ENCODE peak calls at places on chromosomes 2 and 18, in nine cellular contexts. One of them, this sample, is unnamed. For H3K4me1, the result is how much of the 10 kb centered on the place peaks cover.

GRCh38 chr2:100643906-100644501 is 81.2 kb downstream of the PDCL3 start:
- DNase-seq in CD8-positive, alpha-beta T cell: peak
- DNase-seq in CD8-positive, alpha-beta memory T cell: no peak
- DNase-seq in heart left ventricle: no peak
- DNase-seq in breast epithelium: no peak
- DNase-seq in neuronal stem cell: no peak
- DNase-seq in colonic mucosa: no peak
- DNase-seq in neural progenitor cell: no peak
- DNase-seq in mammary epithelial cell: no peak
- DNase-seq in this sample: no peak

GRCh38 chr18:45806226-45806625 is 19.2 kb upstream of the SIGLEC15 start:
- DNase-seq in heart left ventricle: no peak
- DNase-seq in neuronal stem cell: no peak
- DNase-seq in mammary epithelial cell: peak
- DNase-seq in neural progenitor cell: no peak
- DNase-seq in CD8-positive, alpha-beta memory T cell: no peak
- DNase-seq in breast epithelium: no peak
- DNase-seq in CD8-positive, alpha-beta T cell: no peak
- DNase-seq in colonic mucosa: no peak
- DNase-seq in this sample: peak

GRCh38 chr18:67243799-67244587 is 272.5 kb downstream of the DSEL start:
- DNase-seq in neuronal stem cell: no peak
- DNase-seq in heart left ventricle: no peak
- DNase-seq in breast epithelium: no peak
- DNase-seq in CD8-positive, alpha-beta T cell: no peak
- DNase-seq in CD8-positive, alpha-beta memory T cell: no peak
- DNase-seq in mammary epithelial cell: peak
- DNase-seq in neural progenitor cell: no peak
- DNase-seq in colonic mucosa: no peak
- DNase-seq in this sample: peak

GRCh38 chr18:12377556-12378553 is 828 bp upstream of the AFG3L2 start:
- DNase-seq in breast epithelium: no peak
- DNase-seq in neural progenitor cell: peak
- DNase-seq in heart left ventricle: no peak
- DNase-seq in CD8-positive, alpha-beta memory T cell: no peak
- DNase-seq in neuronal stem cell: no peak
- DNase-seq in CD8-positive, alpha-beta T cell: no peak
- DNase-seq in colonic mucosa: no peak
- DNase-seq in mammary epithelial cell: no peak
- DNase-seq in this sample: no peak

GRCh38 chr18:48815581-48816324 is 135.0 kb downstream of the SMAD7 start:
- DNase-seq in heart left ventricle: peak
- DNase-seq in colonic mucosa: no peak
- DNase-seq in CD8-positive, alpha-beta T cell: no peak
- DNase-seq in neural progenitor cell: no peak
- DNase-seq in CD8-positive, alpha-beta memory T cell: no peak
- DNase-seq in neuronal stem cell: no peak
- DNase-seq in breast epithelium: no peak
- DNase-seq in mammary epithelial cell: no peak
- DNase-seq in this sample: peak

GRCh38 chr2:240601061-240601830 is 14.7 kb downstream of the CAPN10 start:
- DNase-seq in colonic mucosa: no peak
- DNase-seq in mammary epithelial cell: no peak
- DNase-seq in neuronal stem cell: no peak
- DNase-seq in breast epithelium: no peak
- DNase-seq in CD8-positive, alpha-beta T cell: no peak
- DNase-seq in neural progenitor cell: no peak
- DNase-seq in heart left ventricle: no peak
- DNase-seq in CD8-positive, alpha-beta memory T cell: no peak
- DNase-seq in this sample: no peak

GRCh38 chr2:231059756-231060155 is 3.1 kb downstream of the PSMD1 start:
- DNase-seq in colonic mucosa: no peak
- DNase-seq in neural progenitor cell: no peak
- DNase-seq in CD8-positive, alpha-beta memory T cell: no peak
- DNase-seq in neuronal stem cell: no peak
- DNase-seq in CD8-positive, alpha-beta T cell: no peak
- DNase-seq in mammary epithelial cell: peak
- DNase-seq in heart left ventricle: no peak
- DNase-seq in breast epithelium: no peak
- DNase-seq in this sample: no peak

GRCh38 chr2:12005886-12006681 is 259.7 kb downstream of the LPIN1 start:
- DNase-seq in neuronal stem cell: no peak
- DNase-seq in neural progenitor cell: peak
- DNase-seq in colonic mucosa: peak
- DNase-seq in CD8-positive, alpha-beta T cell: peak
- DNase-seq in CD8-positive, alpha-beta memory T cell: peak
- DNase-seq in heart left ventricle: no peak
- DNase-seq in breast epithelium: no peak
- DNase-seq in mammary epithelial cell: peak
- DNase-seq in this sample: no peak

GRCh38 chr2:219509780-219510511 is 4.3 kb upstream of the ASIC4 start:
- DNase-seq in colonic mucosa: peak
- DNase-seq in neural progenitor cell: peak
- DNase-seq in CD8-positive, alpha-beta memory T cell: peak
- DNase-seq in CD8-positive, alpha-beta T cell: peak
- DNase-seq in neuronal stem cell: no peak
- DNase-seq in mammary epithelial cell: no peak
- DNase-seq in heart left ventricle: no peak
- DNase-seq in breast epithelium: no peak
- DNase-seq in this sample: peak

GRCh38 chr2:46540496-46541342 is 61.4 kb downstream of the TMEM247 start:
- DNase-seq in neural progenitor cell: no peak
- DNase-seq in colonic mucosa: no peak
- DNase-seq in heart left ventricle: no peak
- DNase-seq in mammary epithelial cell: no peak
- DNase-seq in CD8-positive, alpha-beta T cell: no peak
- DNase-seq in neuronal stem cell: no peak
- DNase-seq in CD8-positive, alpha-beta memory T cell: no peak
- DNase-seq in breast epithelium: no peak
- DNase-seq in this sample: peak

GRCh38 chr2:198890490-198890889 is 567.2 kb downstream of the SATB2 start:
- DNase-seq in heart left ventricle: no peak
- DNase-seq in CD8-positive, alpha-beta memory T cell: no peak
- DNase-seq in neuronal stem cell: no peak
- DNase-seq in breast epithelium: no peak
- DNase-seq in mammary epithelial cell: no peak
- DNase-seq in neural progenitor cell: no peak
- DNase-seq in colonic mucosa: no peak
- DNase-seq in CD8-positive, alpha-beta T cell: no peak
- DNase-seq in this sample: no peak

GRCh38 chr2:1937480-1937879 is 193.2 kb upstream of the PXDN start:
- DNase-seq in CD8-positive, alpha-beta memory T cell: no peak
- DNase-seq in breast epithelium: no peak
- DNase-seq in neuronal stem cell: no peak
- DNase-seq in neural progenitor cell: no peak
- DNase-seq in mammary epithelial cell: no peak
- DNase-seq in colonic mucosa: no peak
- DNase-seq in heart left ventricle: no peak
- DNase-seq in CD8-positive, alpha-beta T cell: no peak
- DNase-seq in this sample: no peak

GRCh38 chr18:31487251-31488015 is 10.5 kb upstream of the DSG2 start:
- DNase-seq in CD8-positive, alpha-beta memory T cell: no peak
- DNase-seq in mammary epithelial cell: peak
- DNase-seq in heart left ventricle: no peak
- DNase-seq in neuronal stem cell: no peak
- DNase-seq in colonic mucosa: no peak
- DNase-seq in breast epithelium: no peak
- DNase-seq in CD8-positive, alpha-beta T cell: no peak
- DNase-seq in neural progenitor cell: no peak
- DNase-seq in this sample: peak

GRCh38 chr2:197052371-197052770 is 125.9 kb upstream of the PGAP1 start:
- DNase-seq in CD8-positive, alpha-beta T cell: no peak
- DNase-seq in CD8-positive, alpha-beta memory T cell: no peak
- DNase-seq in neural progenitor cell: no peak
- DNase-seq in neuronal stem cell: no peak
- DNase-seq in mammary epithelial cell: no peak
- DNase-seq in breast epithelium: no peak
- DNase-seq in colonic mucosa: no peak
- DNase-seq in heart left ventricle: no peak
- DNase-seq in this sample: no peak

GRCh38 chr2:188665196-188665595 is 309.0 kb upstream of the COL3A1 start:
- DNase-seq in CD8-positive, alpha-beta memory T cell: no peak
- DNase-seq in CD8-positive, alpha-beta T cell: no peak
- DNase-seq in breast epithelium: no peak
- DNase-seq in neuronal stem cell: no peak
- DNase-seq in heart left ventricle: no peak
- DNase-seq in colonic mucosa: no peak
- DNase-seq in mammary epithelial cell: no peak
- DNase-seq in neural progenitor cell: no peak
- DNase-seq in this sample: peak

GRCh38 chr2:217294818-217295217 is 435.0 kb upstream of the TNP1 start:
- DNase-seq in CD8-positive, alpha-beta memory T cell: no peak
- DNase-seq in CD8-positive, alpha-beta T cell: no peak
- DNase-seq in neuronal stem cell: no peak
- DNase-seq in neural progenitor cell: no peak
- DNase-seq in colonic mucosa: no peak
- DNase-seq in mammary epithelial cell: no peak
- DNase-seq in heart left ventricle: no peak
- DNase-seq in breast epithelium: no peak
- DNase-seq in this sample: no peak

GRCh38 chr2:217291259-217291658 is 431.4 kb upstream of the TNP1 start:
- DNase-seq in neuronal stem cell: no peak
- DNase-seq in mammary epithelial cell: peak
- DNase-seq in breast epithelium: no peak
- DNase-seq in heart left ventricle: no peak
- DNase-seq in CD8-positive, alpha-beta T cell: no peak
- DNase-seq in colonic mucosa: no peak
- DNase-seq in CD8-positive, alpha-beta memory T cell: no peak
- DNase-seq in neural progenitor cell: no peak
- DNase-seq in this sample: no peak

GRCh38 chr2:217293607-217294006 is 433.7 kb upstream of the TNP1 start:
- DNase-seq in heart left ventricle: no peak
- DNase-seq in CD8-positive, alpha-beta T cell: no peak
- DNase-seq in colonic mucosa: no peak
- DNase-seq in neural progenitor cell: no peak
- DNase-seq in breast epithelium: no peak
- DNase-seq in mammary epithelial cell: no peak
- DNase-seq in neuronal stem cell: no peak
- DNase-seq in CD8-positive, alpha-beta memory T cell: no peak
- DNase-seq in this sample: peak

GRCh38 chr2:217294211-217294610 is 434.3 kb upstream of the TNP1 start:
- DNase-seq in mammary epithelial cell: no peak
- DNase-seq in heart left ventricle: no peak
- DNase-seq in colonic mucosa: no peak
- DNase-seq in breast epithelium: no peak
- DNase-seq in CD8-positive, alpha-beta memory T cell: no peak
- DNase-seq in neuronal stem cell: no peak
- DNase-seq in neural progenitor cell: no peak
- DNase-seq in CD8-positive, alpha-beta T cell: no peak
- DNase-seq in this sample: no peak

GRCh38 chr2:217293046-217293445 is 433.2 kb upstream of the TNP1 start:
- DNase-seq in breast epithelium: no peak
- DNase-seq in neural progenitor cell: no peak
- DNase-seq in CD8-positive, alpha-beta T cell: no peak
- DNase-seq in mammary epithelial cell: no peak
- DNase-seq in neuronal stem cell: no peak
- DNase-seq in colonic mucosa: no peak
- DNase-seq in CD8-positive, alpha-beta memory T cell: no peak
- DNase-seq in heart left ventricle: no peak
- DNase-seq in this sample: no peak
- H3K4me1 ChIP-seq in breast epithelium: under half
- H3K4me1 ChIP-seq in neural progenitor cell: under half
- H3K4me1 ChIP-seq in CD8-positive, alpha-beta T cell: under half
- H3K4me1 ChIP-seq in mammary epithelial cell: under half
- H3K4me1 ChIP-seq in neuronal stem cell: under half
- H3K4me1 ChIP-seq in colonic mucosa: under half
- H3K4me1 ChIP-seq in CD8-positive, alpha-beta memory T cell: under half
- H3K4me1 ChIP-seq in heart left ventricle: under half
- H3K4me1 ChIP-seq in this sample: under half

GRCh38 chr18:3458378-3458777 is 8.4 kb downstream of the TGIF1 start:
- DNase-seq in neuronal stem cell: no peak
- DNase-seq in colonic mucosa: no peak
- DNase-seq in CD8-positive, alpha-beta memory T cell: no peak
- DNase-seq in heart left ventricle: no peak
- DNase-seq in breast epithelium: no peak
- DNase-seq in neural progenitor cell: no peak
- DNase-seq in mammary epithelial cell: no peak
- DNase-seq in CD8-positive, alpha-beta T cell: no peak
- DNase-seq in this sample: peak
- H3K4me3 ChIP-seq in neuronal stem cell: no peak
- H3K4me3 ChIP-seq in colonic mucosa: no peak
- H3K4me3 ChIP-seq in CD8-positive, alpha-beta memory T cell: no peak
- H3K4me3 ChIP-seq in heart left ventricle: no peak
- H3K4me3 ChIP-seq in breast epithelium: no peak
- H3K4me3 ChIP-seq in neural progenitor cell: no peak
- H3K4me3 ChIP-seq in mammary epithelial cell: no peak
- H3K4me3 ChIP-seq in CD8-positive, alpha-beta T cell: no peak
- H3K4me3 ChIP-seq in this sample: peak

GRCh38 chr2:115413796-115414195 is 971.4 kb downstream of the DPP10 start:
- DNase-seq in neural progenitor cell: no peak
- DNase-seq in neuronal stem cell: no peak
- DNase-seq in CD8-positive, alpha-beta T cell: no peak
- DNase-seq in colonic mucosa: no peak
- DNase-seq in breast epithelium: no peak
- DNase-seq in mammary epithelial cell: no peak
- DNase-seq in CD8-positive, alpha-beta memory T cell: no peak
- DNase-seq in heart left ventricle: no peak
- DNase-seq in this sample: peak
- H3K4me1 ChIP-seq in neural progenitor cell: under half
- H3K4me1 ChIP-seq in neuronal stem cell: under half
- H3K4me1 ChIP-seq in CD8-positive, alpha-beta T cell: under half
- H3K4me1 ChIP-seq in colonic mucosa: under half
- H3K4me1 ChIP-seq in breast epithelium: under half
- H3K4me1 ChIP-seq in mammary epithelial cell: under half
- H3K4me1 ChIP-seq in CD8-positive, alpha-beta memory T cell: under half
- H3K4me1 ChIP-seq in heart left ventricle: under half
- H3K4me1 ChIP-seq in this sample: under half

GRCh38 chr2:127386764-127387654 is 766 bp downstream of the MAP3K2 start:
- DNase-seq in heart left ventricle: peak
- DNase-seq in CD8-positive, alpha-beta T cell: peak
- DNase-seq in neural progenitor cell: peak
- DNase-seq in breast epithelium: peak
- DNase-seq in colonic mucosa: peak
- DNase-seq in neuronal stem cell: peak
- DNase-seq in mammary epithelial cell: peak
- DNase-seq in CD8-positive, alpha-beta memory T cell: peak
- DNase-seq in this sample: peak

GRCh38 chr2:127381762-127382161 is 6.0 kb downstream of the MAP3K2 start:
- DNase-seq in neuronal stem cell: no peak
- DNase-seq in neural progenitor cell: no peak
- DNase-seq in heart left ventricle: no peak
- DNase-seq in CD8-positive, alpha-beta T cell: no peak
- DNase-seq in mammary epithelial cell: no peak
- DNase-seq in colonic mucosa: no peak
- DNase-seq in breast epithelium: no peak
- DNase-seq in CD8-positive, alpha-beta memory T cell: no peak
- DNase-seq in this sample: no peak

GRCh38 chr2:127386246-127386645 is 1.5 kb downstream of the MAP3K2 start:
- DNase-seq in mammary epithelial cell: no peak
- DNase-seq in heart left ventricle: no peak
- DNase-seq in neuronal stem cell: no peak
- DNase-seq in CD8-positive, alpha-beta T cell: no peak
- DNase-seq in neural progenitor cell: no peak
- DNase-seq in colonic mucosa: no peak
- DNase-seq in CD8-positive, alpha-beta memory T cell: no peak
- DNase-seq in breast epithelium: no peak
- DNase-seq in this sample: no peak

GRCh38 chr2:127382836-127383235 is 4.9 kb downstream of the MAP3K2 start:
- DNase-seq in CD8-positive, alpha-beta memory T cell: no peak
- DNase-seq in colonic mucosa: no peak
- DNase-seq in neuronal stem cell: no peak
- DNase-seq in neural progenitor cell: no peak
- DNase-seq in breast epithelium: no peak
- DNase-seq in heart left ventricle: no peak
- DNase-seq in CD8-positive, alpha-beta T cell: no peak
- DNase-seq in mammary epithelial cell: no peak
- DNase-seq in this sample: no peak

GRCh38 chr2:127384529-127384928 is 3.2 kb downstream of the MAP3K2 start:
- DNase-seq in breast epithelium: no peak
- DNase-seq in CD8-positive, alpha-beta memory T cell: no peak
- DNase-seq in mammary epithelial cell: no peak
- DNase-seq in colonic mucosa: no peak
- DNase-seq in heart left ventricle: no peak
- DNase-seq in CD8-positive, alpha-beta T cell: no peak
- DNase-seq in neural progenitor cell: no peak
- DNase-seq in neuronal stem cell: no peak
- DNase-seq in this sample: no peak
- H3K4me3 ChIP-seq in breast epithelium: no peak
- H3K4me3 ChIP-seq in CD8-positive, alpha-beta memory T cell: no peak
- H3K4me3 ChIP-seq in mammary epithelial cell: no peak
- H3K4me3 ChIP-seq in colonic mucosa: no peak
- H3K4me3 ChIP-seq in heart left ventricle: no peak
- H3K4me3 ChIP-seq in CD8-positive, alpha-beta T cell: no peak
- H3K4me3 ChIP-seq in neural progenitor cell: no peak
- H3K4me3 ChIP-seq in neuronal stem cell: no peak
- H3K4me3 ChIP-seq in this sample: no peak

This sample was measured in mesenchymal stem cell.